ENCODE peak calls at places on chromosomes 1 and 21, in eight cellular contexts. M is heart left ventricle; A is adrenal gland; S is lung; X is CD4-positive, CD25-positive, alpha-beta regulatory T cell; P is neural progenitor cell; Y is body of pancreas; J is Peyer's patch. F is an unnamed sample. For H3K4me1, the result is how much of the 10 kb centered on the place peaks cover.

GRCh38 chr1:93614550-93615200 is 67.0 kb downstream of the BCAR3 start:
- DNase-seq in J (no peak), S (no peak), M (no peak), X (no peak), Y (no peak), A (no peak), P (no peak), F (no peak)

GRCh38 chr21:41750532-41751151 is 16.2 kb downstream of the RIPK4 start:
- DNase-seq in S (no peak), M (no peak), P (no peak), A (no peak), Y (no peak), J (no peak), X (no peak), F (no peak)

GRCh38 chr1:156589546-156589945 is 2.0 kb upstream of the NAXE start:
- DNase-seq in J (no peak), X (no peak), M (no peak), A (no peak), Y (no peak), P (no peak), S (no peak), F (no peak)

GRCh38 chr1:21814241-21814918 is 2.3 kb downstream of the LDLRAD2 start:
- DNase-seq in P (peak), J (peak), A (peak), S (no peak), Y (peak), X (no peak), M (no peak), F (no peak)

GRCh38 chr1:228902781-228903572 is 167.7 kb downstream of the RHOU start:
- DNase-seq in M (peak), J (peak), X (no peak), A (peak), S (peak), P (no peak), Y (peak), F (peak)

GRCh38 chr1:241323510-241323909 is 33.5 kb downstream of the RGS7 start:
- DNase-seq in A (peak), X (no peak), M (no peak), P (peak), Y (peak), S (no peak), J (no peak), F (no peak)

GRCh38 chr1:60160141-60160540 is 86.6 kb upstream of the C1orf87 start:
- DNase-seq in J (no peak), S (no peak), M (no peak), X (no peak), Y (no peak), A (no peak), P (no peak), F (no peak)

GRCh38 chr21:42456457-42456856 is 39.6 kb downstream of the RSPH1 start:
- DNase-seq in P (no peak), J (no peak), S (no peak), A (no peak), M (no peak), X (no peak), Y (no peak), F (no peak)

GRCh38 chr1:35808376-35809155 is 750 bp downstream of the AGO4 start:
- DNase-seq in X (no peak), S (peak), M (peak), Y (peak), P (peak), A (peak), J (peak), F (peak)

DNA sequence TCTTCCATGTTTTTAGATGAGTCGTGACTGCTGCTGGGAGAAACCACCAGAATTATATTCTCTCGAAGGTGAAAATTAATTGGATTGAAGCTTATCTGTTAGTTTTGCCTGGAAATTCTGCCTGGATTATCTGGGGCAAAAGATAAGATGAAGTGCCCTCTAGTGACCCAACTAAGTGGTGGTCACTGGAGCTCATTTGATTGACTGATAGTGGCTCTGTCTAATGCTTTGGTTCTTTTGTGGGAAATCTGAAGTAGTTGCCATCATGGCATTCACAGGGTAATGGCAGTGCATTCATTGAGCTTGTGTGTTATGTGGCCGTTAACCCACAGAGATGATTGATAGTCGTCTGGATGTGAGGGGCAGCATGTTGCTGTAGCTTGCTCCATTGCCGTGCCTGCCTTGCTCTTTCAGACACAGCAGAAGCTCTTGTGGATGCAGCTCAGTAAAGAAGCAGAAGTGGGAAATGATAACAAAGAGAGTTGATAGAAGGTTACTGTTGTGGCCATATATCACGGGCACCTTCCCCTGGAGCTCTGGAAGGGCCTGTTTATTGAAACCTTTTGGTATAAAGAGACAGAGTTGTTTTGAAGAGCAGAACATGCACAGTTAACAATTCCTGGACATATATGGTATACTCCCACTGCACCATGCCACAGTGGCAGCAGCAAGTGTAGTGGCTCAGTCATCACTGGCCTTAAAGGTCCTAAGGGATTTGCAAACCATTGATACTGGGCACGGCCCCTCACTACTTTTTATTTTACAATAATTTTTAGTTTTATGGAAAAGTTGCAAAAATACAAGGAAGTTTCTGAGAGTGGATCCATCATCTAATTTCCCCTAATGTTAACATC is 42.0 kb downstream of the CXADR start:
- DNase-seq in Y (no peak), P (peak), J (no peak), A (no peak), S (no peak), M (no peak), X (no peak), F (no peak)
- H3K4me3 ChIP-seq in Y (no peak), P (no peak), J (no peak), A (no peak), S (no peak), M (no peak), X (no peak), F (no peak)

DNA sequence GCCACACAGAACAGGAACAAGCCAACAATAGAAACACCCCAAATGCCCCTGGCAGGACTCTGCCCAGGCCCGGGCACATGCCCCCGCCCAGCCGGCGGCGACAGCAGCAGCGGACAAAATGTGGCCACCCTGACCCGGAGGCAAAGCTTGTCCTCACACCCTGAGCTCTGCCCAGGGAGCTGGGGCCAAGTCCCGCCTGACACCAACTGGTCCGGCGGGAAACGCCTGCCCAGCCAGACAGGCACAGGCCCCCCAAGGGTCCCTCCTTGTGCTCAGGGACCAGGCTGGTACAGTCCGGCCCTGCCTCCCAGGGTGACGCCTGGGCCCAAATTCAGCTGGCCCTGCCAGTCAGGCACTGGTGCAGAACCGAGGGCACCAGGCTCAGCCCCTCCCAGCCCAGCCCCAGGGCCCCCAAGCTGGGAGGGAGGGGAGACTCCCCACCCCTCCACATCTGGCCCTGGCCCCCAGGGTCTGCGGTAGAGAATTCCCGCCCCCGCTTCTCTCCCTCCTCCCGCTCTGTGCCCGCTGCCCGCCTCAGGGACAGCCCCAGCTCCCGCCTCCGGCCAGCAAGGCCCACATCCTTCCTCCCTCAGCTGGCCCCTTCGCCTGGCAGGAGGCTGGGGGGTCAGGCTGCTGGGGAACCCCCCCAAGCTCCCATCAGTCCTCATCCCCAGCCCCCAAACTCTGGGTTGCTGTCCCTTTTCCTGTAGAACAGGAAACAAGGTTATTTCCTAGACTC is 2.0 kb downstream of the AHDC1 start:
- DNase-seq in P (peak), M (peak), S (no peak), X (no peak), Y (peak), A (peak), J (peak), F (peak)
- H3K4me1 ChIP-seq in P (half or more), M (under half), S (under half), X (half or more), Y (half or more), A (half or more), J (under half), F (under half)

GRCh38 chr21:21174676-21175075 is 176.5 kb downstream of the NCAM2 start:
- DNase-seq in J (no peak), Y (no peak), S (no peak), X (no peak), A (no peak), M (no peak), P (no peak), F (no peak)

GRCh38 chr21:21177353-21177986 is 179.3 kb downstream of the NCAM2 start:
- DNase-seq in J (no peak), X (no peak), A (no peak), Y (no peak), P (no peak), S (no peak), M (no peak), F (no peak)

GRCh38 chr21:21179619-21180336 is 181.6 kb downstream of the NCAM2 start:
- DNase-seq in Y (no peak), S (no peak), X (no peak), P (no peak), M (no peak), A (no peak), J (no peak), F (no peak)

DNA sequence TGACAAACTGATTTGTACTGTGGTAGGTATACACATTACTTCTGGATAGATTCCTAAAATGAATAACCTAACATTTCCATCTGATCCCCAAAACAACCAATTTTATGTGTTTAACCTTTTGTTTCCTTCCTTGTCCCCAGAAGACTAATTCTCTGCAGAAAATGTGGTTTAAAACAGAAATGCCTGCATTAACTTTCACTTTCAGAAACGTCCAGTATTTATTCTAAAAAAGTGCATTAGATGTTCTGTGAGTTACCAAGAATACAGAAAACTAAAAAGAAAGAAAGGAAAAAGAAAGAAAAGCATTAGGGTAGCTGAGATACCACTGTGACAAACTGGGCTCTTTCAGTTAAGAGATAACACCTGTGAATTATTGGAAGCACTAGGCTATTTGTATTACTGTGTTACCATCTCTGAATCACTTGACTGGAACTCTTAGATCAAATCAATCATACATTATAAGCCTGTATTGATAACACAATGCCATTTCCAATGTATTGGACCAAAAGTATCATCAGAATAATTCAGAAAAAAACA is 177.7 kb downstream of the NCAM2 start:
- DNase-seq in J (no peak), P (no peak), A (no peak), M (no peak), X (no peak), Y (no peak), S (no peak), F (no peak)
- H3K4me3 ChIP-seq in J (no peak), P (no peak), A (peak), M (no peak), X (no peak), Y (no peak), S (no peak), F (no peak)

GRCh38 chr1:47919113-47919833 is 77.9 kb downstream of the TRABD2B start:
- DNase-seq in S (no peak), Y (no peak), A (no peak), J (no peak), M (no peak), X (no peak), P (no peak), F (no peak)

GRCh38 chr1:47915677-47916353 is 81.4 kb downstream of the TRABD2B start:
- DNase-seq in J (no peak), M (no peak), P (peak), Y (no peak), A (no peak), X (no peak), S (no peak), F (no peak)

GRCh38 chr1:47918257-47918867 is 78.8 kb downstream of the TRABD2B start:
- DNase-seq in A (no peak), M (peak), X (no peak), S (no peak), J (no peak), Y (peak), P (no peak), F (no peak)

GRCh38 chr1:47914952-47915676 is 82.1 kb downstream of the TRABD2B start:
- DNase-seq in X (no peak), A (no peak), S (no peak), M (no peak), J (no peak), P (no peak), Y (no peak), F (no peak)

DNA sequence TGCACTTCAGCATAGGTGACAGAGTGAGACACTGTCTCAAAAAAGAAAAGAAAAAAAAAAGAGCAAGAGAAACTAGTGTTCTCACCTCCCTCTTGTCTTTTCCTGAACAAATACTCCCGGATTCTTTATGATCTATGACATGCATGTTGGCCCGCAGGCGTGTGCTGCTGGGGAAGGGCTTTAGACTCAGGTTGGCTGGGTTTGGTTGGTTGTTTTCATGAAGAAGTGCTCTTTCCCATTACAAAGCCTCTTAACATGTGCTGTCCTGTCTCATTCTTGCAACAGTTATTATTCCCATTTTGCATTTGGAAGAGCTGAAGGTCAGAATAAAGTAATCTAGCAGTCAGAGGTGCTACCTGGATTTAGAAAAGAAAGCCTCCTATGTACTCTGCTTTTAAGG is 79.5 kb downstream of the TRABD2B start:
- DNase-seq in J (no peak), A (no peak), S (no peak), P (no peak), Y (no peak), M (no peak), X (no peak), F (no peak)
- H3K4me1 ChIP-seq in J (under half), A (under half), S (under half), P (under half), Y (under half), M (under half), X (under half), F (under half)

DNA sequence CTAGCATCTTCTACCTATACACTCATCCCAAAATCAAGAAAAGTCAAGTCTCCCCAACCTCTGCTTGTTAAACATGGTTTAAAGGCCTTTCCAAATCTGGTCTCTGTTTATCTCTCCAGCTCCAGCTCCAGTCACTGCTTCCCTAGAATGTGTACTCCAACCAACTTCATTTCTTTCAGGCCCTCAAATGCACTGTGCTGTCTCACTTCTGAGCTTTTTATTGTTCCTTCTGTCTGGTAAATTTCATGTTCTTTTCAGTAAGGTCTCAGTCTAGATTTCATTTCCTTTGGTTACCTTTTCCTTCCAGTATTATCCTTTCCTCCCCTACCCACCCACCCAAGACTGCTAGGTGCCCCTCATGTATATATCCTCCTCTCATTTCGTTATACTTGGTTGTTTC is 3.7 kb downstream of the COL24A1 start:
- DNase-seq in X (no peak), P (no peak), S (no peak), M (no peak), Y (no peak), J (no peak), A (no peak), F (no peak)
- H3K4me3 ChIP-seq in X (no peak), P (no peak), S (no peak), M (no peak), Y (no peak), J (no peak), A (no peak), F (no peak)